ENCODE peak calls at places on chromosomes 4 and X, in seven cellular contexts. One of them, this sample, is unnamed.
A peak's percentile ranks its signal among the peaks of the same experiment; 100 is the strongest.

GRCh38 chr4:139760558-139760957 is 94.9 kb downstream of the MGST2 start:
- DNase-seq in stimulated activated CD8-positive, alpha-beta memory T cell treated with anti-CD3 and anti-CD28 coated beads, Interleukin-12 subunit alpha, Interleukin-12 subunit beta, amount 100 ng/mL, for 1 hour: no peak
- DNase-seq in NCI-H1694: no peak
- DNase-seq in psoas muscle: no peak
- DNase-seq in activated CD4-positive, alpha-beta memory T cell treated with anti-CD3 and anti-CD28 coated beads for 36 hours: no peak
- DNase-seq in AG08395: no peak
- DNase-seq in amniotic stem cell: no peak
- DNase-seq in this sample: no peak

GRCh38 chrX:134241960-134242619 is 5.1 kb downstream of the CCDC160 start:
- DNase-seq in NCI-H1694: no peak
- DNase-seq in amniotic stem cell: no peak
- DNase-seq in psoas muscle: no peak
- DNase-seq in activated CD4-positive, alpha-beta memory T cell treated with anti-CD3 and anti-CD28 coated beads for 36 hours: no peak
- DNase-seq in stimulated activated CD8-positive, alpha-beta memory T cell treated with anti-CD3 and anti-CD28 coated beads, Interleukin-12 subunit alpha, Interleukin-12 subunit beta, amount 100 ng/mL, for 1 hour: no peak
- DNase-seq in AG08395: no peak
- DNase-seq in this sample: no peak

GRCh38 chr4:183840311-183840710 is 64.8 kb upstream of the STOX2 start:
- DNase-seq in psoas muscle: peak; percentile 73
- DNase-seq in AG08395: peak; percentile 74
- DNase-seq in NCI-H1694: peak; percentile 71
- DNase-seq in amniotic stem cell: peak; percentile 48
- DNase-seq in stimulated activated CD8-positive, alpha-beta memory T cell treated with anti-CD3 and anti-CD28 coated beads, Interleukin-12 subunit alpha, Interleukin-12 subunit beta, amount 100 ng/mL, for 1 hour: peak; percentile 37
- DNase-seq in activated CD4-positive, alpha-beta memory T cell treated with anti-CD3 and anti-CD28 coated beads for 36 hours: peak; percentile 75
- DNase-seq in this sample: peak; percentile 20

GRCh38 chr4:24674279-24674678 is 89.9 kb upstream of the DHX15 start:
- DNase-seq in amniotic stem cell: no peak
- DNase-seq in NCI-H1694: no peak
- DNase-seq in psoas muscle: no peak
- DNase-seq in stimulated activated CD8-positive, alpha-beta memory T cell treated with anti-CD3 and anti-CD28 coated beads, Interleukin-12 subunit alpha, Interleukin-12 subunit beta, amount 100 ng/mL, for 1 hour: no peak
- DNase-seq in activated CD4-positive, alpha-beta memory T cell treated with anti-CD3 and anti-CD28 coated beads for 36 hours: no peak
- DNase-seq in AG08395: no peak
- DNase-seq in this sample: no peak

GRCh38 chrX:154120567-154120966 is 23.1 kb upstream of the MECP2 start:
- DNase-seq in amniotic stem cell: no peak
- DNase-seq in activated CD4-positive, alpha-beta memory T cell treated with anti-CD3 and anti-CD28 coated beads for 36 hours: no peak
- DNase-seq in AG08395: no peak
- DNase-seq in stimulated activated CD8-positive, alpha-beta memory T cell treated with anti-CD3 and anti-CD28 coated beads, Interleukin-12 subunit alpha, Interleukin-12 subunit beta, amount 100 ng/mL, for 1 hour: no peak
- DNase-seq in NCI-H1694: no peak
- DNase-seq in psoas muscle: no peak
- DNase-seq in this sample: no peak

GRCh38 chrX:150483576-150483975 is 84.8 kb upstream of the MTM1 start:
- DNase-seq in activated CD4-positive, alpha-beta memory T cell treated with anti-CD3 and anti-CD28 coated beads for 36 hours: no peak
- DNase-seq in amniotic stem cell: no peak
- DNase-seq in psoas muscle: no peak
- DNase-seq in AG08395: no peak
- DNase-seq in stimulated activated CD8-positive, alpha-beta memory T cell treated with anti-CD3 and anti-CD28 coated beads, Interleukin-12 subunit alpha, Interleukin-12 subunit beta, amount 100 ng/mL, for 1 hour: no peak
- DNase-seq in NCI-H1694: no peak
- DNase-seq in this sample: no peak

GRCh38 chr4:7964459-7964858 is 24.8 kb upstream of the AFAP1 start:
- DNase-seq in stimulated activated CD8-positive, alpha-beta memory T cell treated with anti-CD3 and anti-CD28 coated beads, Interleukin-12 subunit alpha, Interleukin-12 subunit beta, amount 100 ng/mL, for 1 hour: no peak
- DNase-seq in amniotic stem cell: no peak
- DNase-seq in NCI-H1694: no peak
- DNase-seq in AG08395: no peak
- DNase-seq in activated CD4-positive, alpha-beta memory T cell treated with anti-CD3 and anti-CD28 coated beads for 36 hours: peak; percentile 80
- DNase-seq in psoas muscle: no peak
- DNase-seq in this sample: no peak

GRCh38 chr4:169993531-169993930 is 32.7 kb downstream of the MFAP3L start:
- DNase-seq in activated CD4-positive, alpha-beta memory T cell treated with anti-CD3 and anti-CD28 coated beads for 36 hours: no peak
- DNase-seq in psoas muscle: no peak
- DNase-seq in stimulated activated CD8-positive, alpha-beta memory T cell treated with anti-CD3 and anti-CD28 coated beads, Interleukin-12 subunit alpha, Interleukin-12 subunit beta, amount 100 ng/mL, for 1 hour: no peak
- DNase-seq in NCI-H1694: no peak
- DNase-seq in AG08395: no peak
- DNase-seq in amniotic stem cell: no peak
- DNase-seq in this sample: no peak

GRCh38 chrX:138917781-138918180 is 206.3 kb upstream of the FGF13 start:
- DNase-seq in NCI-H1694: no peak
- DNase-seq in AG08395: peak; percentile 50
- DNase-seq in stimulated activated CD8-positive, alpha-beta memory T cell treated with anti-CD3 and anti-CD28 coated beads, Interleukin-12 subunit alpha, Interleukin-12 subunit beta, amount 100 ng/mL, for 1 hour: no peak
- DNase-seq in amniotic stem cell: no peak
- DNase-seq in psoas muscle: no peak
- DNase-seq in activated CD4-positive, alpha-beta memory T cell treated with anti-CD3 and anti-CD28 coated beads for 36 hours: no peak
- DNase-seq in this sample: no peak